ENCODE peak calls at places on chromosomes 6 and 20, in four cellular contexts. H is activated T-cell treated with anti-CD3 and anti-CD28 coated beads for 1 hour, O is dermis microvascular lymphatic vessel endothelial cell, N is cardiac fibroblast. I is an unnamed sample.

GRCh38 chr6:95803889-95804288 is 211.9 kb upstream of the FUT9 start:
- DNase-seq in H (no peak), O (no peak), N (no peak), I (no peak)

GRCh38 chr6:158611600-158612041 is 32.9 kb downstream of the DYNLT1 start:
- DNase-seq in H (no peak), O (no peak), N (no peak), I (peak)

GRCh38 chr20:39280875-39281274 is 318.7 kb downstream of the DHX35 start:
- DNase-seq in H (no peak), O (no peak), N (no peak), I (no peak)

GRCh38 chr6:7176208-7176607 is 68.4 kb downstream of the RREB1 start:
- DNase-seq in H (no peak), O (no peak), N (no peak), I (no peak)

GRCh38 chr20:14344746-14345145 is 7.3 kb upstream of the FLRT3 start:
- DNase-seq in H (no peak), O (no peak), N (no peak), I (no peak)

GRCh38 chr20:59435496-59435895 is 135.1 kb downstream of the EDN3 start:
- DNase-seq in H (no peak), O (no peak), N (no peak), I (no peak)

GRCh38 chr6:37783025-37783825 is 36.3 kb upstream of the ZFAND3 start:
- DNase-seq in H (no peak), O (peak), N (peak), I (no peak)

GRCh38 chr20:63123326-63123725 is 92.6 kb downstream of the YTHDF1 start:
- DNase-seq in H (no peak), O (no peak), N (no peak), I (no peak)

GRCh38 chr6:46410330-46410953 is 80.8 kb downstream of the RCAN2 start:
- DNase-seq in H (no peak), O (peak), N (peak), I (no peak)

GRCh38 chr20:51898788-51899187 is 96.5 kb upstream of the SALL4 start:
- DNase-seq in H (no peak), O (no peak), N (no peak), I (no peak)

GRCh38 chr6:13725570-13725969 is 13.9 kb upstream of the RANBP9 start:
- DNase-seq in H (no peak), O (no peak), N (peak), I (no peak)

GRCh38 chr6:169617562-169617961 is 84.3 kb downstream of the WDR27 start:
- DNase-seq in H (no peak), O (no peak), N (no peak), I (no peak)

GRCh38 chr20:47681977-47682812 is 103.1 kb downstream of the SULF2 start:
- DNase-seq in H (no peak), O (peak), N (peak), I (peak)